ENCODE peak calls at places on chromosomes 1 and 21, in seven cellular contexts. W, H, G, X, M, L and F are unnamed samples.

GRCh38 chr1:55252942-55253589 is 37.9 kb upstream of the USP24 start:
- DNase-seq in W (no peak), H (no peak), G (no peak), X (no peak), M (no peak), L (peak), F (no peak)

GRCh38 chr1:57485643-57486042 is 61.8 kb upstream of the DAB1 start:
- DNase-seq in W (no peak), H (no peak), G (no peak), X (no peak), M (no peak), L (no peak), F (no peak)

GRCh38 chr1:177983087-177983823 is 13.4 kb upstream of the SEC16B start:
- DNase-seq in W (no peak), H (no peak), G (no peak), X (no peak), M (no peak), L (no peak), F (no peak)

GRCh38 chr1:231315887-231316286 is 21.8 kb downstream of the EXOC8 start:
- DNase-seq in W (no peak), H (peak), G (peak), X (peak), M (peak), L (peak), F (peak)

GRCh38 chr1:9715536-9716226 is 64.2 kb downstream of the PIK3CD start:
- DNase-seq in W (no peak), H (no peak), G (no peak), X (no peak), M (no peak), L (no peak), F (no peak)

GRCh38 chr1:30677471-30677870 is 45.9 kb downstream of the MATN1 start:
- DNase-seq in W (no peak), H (no peak), G (peak), X (no peak), M (no peak), L (no peak), F (no peak)

GRCh38 chr1:193569696-193570269 is 383.4 kb upstream of the B3GALT2 start:
- DNase-seq in W (no peak), H (no peak), G (no peak), X (no peak), M (no peak), L (no peak), F (no peak)

GRCh38 chr1:16138772-16139221 is 17.1 kb downstream of the EPHA2 start:
- DNase-seq in W (no peak), H (no peak), G (no peak), X (no peak), M (no peak), L (no peak), F (no peak)

GRCh38 chr1:8472668-8473067 is 154.8 kb downstream of the SLC45A1 start:
- DNase-seq in W (no peak), H (no peak), G (no peak), X (no peak), M (no peak), L (no peak), F (no peak)

GRCh38 chr1:229117664-229118300 is 153.1 kb upstream of the RAB4A start:
- DNase-seq in W (no peak), H (no peak), G (peak), X (no peak), M (no peak), L (peak), F (no peak)

GRCh38 chr1:202184750-202185460 is 8.7 kb upstream of the LGR6 start:
- DNase-seq in W (no peak), H (peak), G (peak), X (peak), M (peak), L (peak), F (peak)

GRCh38 chr1:39269791-39270342 is 65.4 kb downstream of the MACF1 start:
- DNase-seq in W (peak), H (no peak), G (peak), X (no peak), M (peak), L (no peak), F (no peak)

GRCh38 chr1:53574621-53575020 is 115.4 kb downstream of the DMRTB1 start:
- DNase-seq in W (no peak), H (peak), G (no peak), X (no peak), M (no peak), L (no peak), F (no peak)

GRCh38 chr1:89938171-89939055 is 56.5 kb upstream of the ZNF326 start:
- DNase-seq in W (no peak), H (no peak), G (no peak), X (no peak), M (peak), L (no peak), F (no peak)

GRCh38 chr1:20359451-20360330 is 69.0 kb downstream of the VWA5B1 start:
- DNase-seq in W (no peak), H (no peak), G (peak), X (peak), M (no peak), L (peak), F (no peak)

GRCh38 chr1:221328371-221328770 is 413.5 kb downstream of the DUSP10 start:
- DNase-seq in W (no peak), H (no peak), G (no peak), X (no peak), M (no peak), L (no peak), F (no peak)

GRCh38 chr1:54812801-54813478 is 11.8 kb upstream of the TTC22 start:
- DNase-seq in W (peak), H (peak), G (no peak), X (no peak), M (no peak), L (peak), F (no peak)

GRCh38 chr1:33687000-33687399 is 176.9 kb upstream of the HMGB4 start:
- DNase-seq in W (no peak), H (no peak), G (no peak), X (no peak), M (no peak), L (no peak), F (no peak)

GRCh38 chr1:7574121-7575040 is 196.7 kb upstream of the VAMP3 start:
- DNase-seq in W (no peak), H (no peak), G (no peak), X (no peak), M (no peak), L (peak), F (no peak)

GRCh38 chr21:17660449-17660848 is 47.7 kb upstream of the BTG3 start:
- DNase-seq in W (no peak), H (no peak), G (no peak), X (no peak), M (no peak), L (no peak), F (no peak)

GRCh38 chr1:19768321-19769210 is 31.1 kb downstream of the TMCO4 start:
- DNase-seq in W (no peak), H (no peak), G (no peak), X (no peak), M (no peak), L (no peak), F (no peak)

GRCh38 chr1:182642461-182642860 is 38.3 kb upstream of the RGS16 start:
- DNase-seq in W (no peak), H (no peak), G (no peak), X (no peak), M (no peak), L (no peak), F (no peak)

GRCh38 chr1:6274622-6275139 is 13.8 kb upstream of the GPR153 start:
- DNase-seq in W (no peak), H (no peak), G (no peak), X (no peak), M (no peak), L (no peak), F (no peak)

GRCh38 chr1:6279066-6279465 is 18.2 kb upstream of the GPR153 start:
- DNase-seq in W (no peak), H (no peak), G (no peak), X (no peak), M (no peak), L (no peak), F (no peak)

GRCh38 chr1:6275826-6276764 is 15.2 kb upstream of the GPR153 start:
- DNase-seq in W (no peak), H (no peak), G (peak), X (no peak), M (no peak), L (no peak), F (no peak)

GRCh38 chr1:6278263-6278662 is 17.4 kb upstream of the GPR153 start:
- DNase-seq in W (no peak), H (no peak), G (no peak), X (no peak), M (no peak), L (no peak), F (no peak)

GRCh38 chr1:6276765-6277555 is 16.1 kb upstream of the GPR153 start:
- DNase-seq in W (no peak), H (no peak), G (no peak), X (no peak), M (no peak), L (no peak), F (no peak)
- TF ChIP-seq POLR2A in W (no peak), H (no peak), G (no peak), X (no peak), M (no peak), L (no peak), F (no peak)

GRCh38 chr1:209825591-209826433 is 2.0 kb upstream of the UTP25 start:
- DNase-seq in W (no peak), H (no peak), G (no peak), X (no peak), M (no peak), L (no peak), F (no peak)

GRCh38 chr1:209827384-209828261 is at the start of gene UTP25:
- DNase-seq in W (peak), H (peak), G (peak), X (peak), M (peak), L (peak), F (peak)

GRCh38 chr1:209822706-209823105 is 5.1 kb upstream of the UTP25 start:
- DNase-seq in W (no peak), H (no peak), G (no peak), X (no peak), M (no peak), L (no peak), F (no peak)

GRCh38 chr1:209820986-209821385 is 6.8 kb upstream of the UTP25 start:
- DNase-seq in W (no peak), H (no peak), G (no peak), X (no peak), M (no peak), L (no peak), F (no peak)

GRCh38 chr1:209823143-209824041 is 4.4 kb upstream of the UTP25 start:
- DNase-seq in W (no peak), H (no peak), G (no peak), X (peak), M (peak), L (no peak), F (no peak)
- TF ChIP-seq POLR2AphosphoS5 in W (no peak), H (no peak), G (no peak), X (no peak), M (no peak), L (no peak), F (no peak)

DNA sequence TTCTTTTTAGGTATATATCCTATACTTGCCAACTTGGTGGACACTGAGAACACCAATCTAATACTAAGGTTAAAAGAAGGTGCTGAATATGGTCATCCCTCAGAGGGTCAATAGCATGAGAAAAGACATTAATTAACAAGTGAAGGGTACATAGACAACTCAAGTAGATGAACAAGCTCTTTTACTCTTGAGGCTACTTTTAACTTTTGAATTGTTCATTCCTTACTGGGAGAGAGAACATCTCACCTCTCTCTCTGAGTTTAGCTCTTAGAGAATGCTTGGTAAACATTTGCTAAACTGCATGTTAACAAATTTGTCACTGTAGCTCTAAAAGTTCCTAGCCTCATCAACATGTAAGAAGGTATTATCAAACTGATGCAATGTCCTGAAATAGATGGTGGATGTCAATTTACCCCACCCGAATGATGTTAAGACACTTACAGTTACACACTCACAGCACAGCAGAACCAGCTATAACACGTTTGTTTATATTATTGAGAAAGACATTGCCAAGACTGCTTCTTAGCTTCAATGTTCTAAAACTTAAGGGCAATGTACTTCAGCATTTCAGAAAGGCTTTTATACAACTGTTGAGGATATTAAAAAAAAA is 35.9 kb downstream of the HEATR1 start:
- DNase-seq in W (no peak), H (no peak), G (no peak), X (peak), M (no peak), L (no peak), F (no peak)
- TF ChIP-seq POLR2A in W (no peak), H (no peak), G (no peak), X (no peak), M (no peak), L (no peak), F (no peak)

GRCh38 chr21:45405271-45405818 is 380 bp downstream of the COL18A1 start:
- DNase-seq in W (no peak), H (no peak), G (no peak), X (no peak), M (no peak), L (no peak), F (no peak)
- TF ChIP-seq POLR2AphosphoS5 in W (no peak), H (no peak), G (no peak), X (no peak), M (no peak), L (no peak), F (no peak)

GRCh38 chr1:112674986-112675727 is 698 bp downstream of the MOV10 start:
- DNase-seq in W (no peak), H (peak), G (peak), X (no peak), M (peak), L (no peak), F (peak)
- TF ChIP-seq POLR2A in W (no peak), H (no peak), G (no peak), X (no peak), M (no peak), L (no peak), F (no peak)

GRCh38 chr21:39452207-39452964 is 616 bp downstream of the SH3BGR start:
- DNase-seq in W (no peak), H (no peak), G (no peak), X (no peak), M (peak), L (no peak), F (no peak)
- TF ChIP-seq POLR2AphosphoS5 in W (no peak), H (no peak), G (no peak), X (no peak), M (no peak), L (no peak), F (no peak)